ENCODE peak calls at places on chromosomes 2 and 18, in nine cellular contexts. R, E, Q, X, P, M, K, O and J are unnamed samples.

GRCh38 chr18:53411511-53411910 is 813.0 kb downstream of the MBD2 start:
- DNase-seq in K (no peak), P (no peak), Q (no peak), M (no peak), O (no peak), R (no peak), X (no peak), E (no peak), J (no peak)

GRCh38 chr2:142742301-142743214 is 134.9 kb upstream of the KYNU start:
- DNase-seq in R (no peak), K (peak; percentile 16), Q (no peak), X (peak; percentile 56), E (peak; percentile 88), O (peak; percentile 77), P (no peak), M (peak; percentile 83), J (no peak)

GRCh38 chr18:9712606-9713005 is 4.5 kb downstream of the RAB31 start:
- DNase-seq in X (no peak), O (no peak), Q (no peak), M (no peak), E (no peak), R (no peak), K (peak; percentile 68), P (no peak), J (no peak)

GRCh38 chr2:160293401-160293911 is 93.4 kb upstream of the ITGB6 start:
- DNase-seq in P (no peak), O (no peak), R (no peak), E (peak; percentile 92), X (peak; percentile 38), K (peak; percentile 94), M (peak; percentile 94), Q (no peak), J (no peak)

GRCh38 chr2:207401338-207401737 is 128.4 kb upstream of the CREB1 start:
- DNase-seq in K (no peak), X (no peak), O (no peak), R (no peak), P (no peak), E (no peak), M (no peak), Q (no peak), J (no peak)

GRCh38 chr2:88096708-88097107 is 29.1 kb downstream of the SMYD1 start:
- DNase-seq in R (no peak), X (no peak), K (no peak), M (no peak), P (no peak), Q (no peak), O (no peak), E (no peak), J (no peak)

GRCh38 chr2:241741016-241741415 is 6.6 kb downstream of the D2HGDH start:
- DNase-seq in Q (no peak), R (peak; percentile 78), O (no peak), X (no peak), P (no peak), M (no peak), E (no peak), K (no peak), J (no peak)

GRCh38 chr2:15112216-15112615 is 448.9 kb downstream of the NBAS start:
- DNase-seq in E (peak; percentile 47), R (no peak), O (peak; percentile 29), M (peak; percentile 65), K (peak; percentile 53), P (no peak), X (peak; percentile 45), Q (peak; percentile 12), J (no peak)

GRCh38 chr2:239398536-239398935 is 2.3 kb downstream of the HDAC4 start:
- DNase-seq in E (no peak), O (no peak), Q (no peak), X (no peak), P (no peak), K (no peak), M (no peak), R (peak; percentile 76), J (no peak)

GRCh38 chr2:46297546-46298271 is 502 bp downstream of the EPAS1 start:
- DNase-seq in X (peak; percentile 74), K (peak; percentile 40), Q (no peak), M (no peak), P (peak; percentile 64), O (no peak), R (peak; percentile 94), E (no peak), J (peak; percentile 78)

DNA sequence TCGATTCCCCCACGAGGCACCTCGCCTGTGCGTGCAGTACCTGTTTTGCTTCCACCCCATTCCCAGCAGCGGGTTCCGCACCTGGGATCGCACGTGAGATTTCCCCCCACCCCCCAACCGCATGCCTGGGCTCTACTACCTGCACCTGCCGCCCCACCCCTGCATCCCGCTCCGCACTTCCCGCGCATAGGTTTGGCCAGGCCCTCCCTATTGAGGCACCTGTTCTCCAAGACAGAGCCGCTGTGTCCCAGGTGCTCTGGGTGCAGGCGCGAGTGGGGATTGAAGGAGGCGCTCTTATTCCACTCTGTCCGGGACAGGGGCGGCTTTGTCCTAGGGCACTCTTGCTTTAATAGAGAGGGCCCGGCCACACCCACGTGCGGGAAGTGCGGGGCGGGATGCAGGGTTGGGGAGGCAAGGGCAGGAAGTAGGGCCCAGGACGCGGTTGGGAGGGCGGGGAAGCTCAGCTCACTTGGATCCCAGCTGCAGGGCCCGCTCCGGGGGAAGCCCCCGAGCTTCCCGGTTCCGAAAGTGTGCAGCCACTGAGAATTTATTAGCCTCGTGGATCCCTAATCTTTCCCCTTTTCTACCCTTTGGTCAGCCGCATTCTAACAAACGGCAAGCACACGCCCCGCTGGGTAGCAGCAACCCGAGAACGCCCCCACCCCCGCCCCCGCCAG is 698 bp upstream of the MOCOS start:
- DNase-seq in O (no peak), E (no peak), R (peak; percentile 80), P (peak; percentile 29), X (peak; percentile 22), K (no peak), M (no peak), Q (no peak), J (peak; percentile 36)
- H3K4me3 ChIP-seq in O (peak overlapping the region; percentile 83), E (peak overlapping the region; percentile 94), R (peak overlapping the region; percentile 54), P (peak overlapping the region; percentile 56), X (peak overlapping the region; percentile 65), K (peak overlapping the region; percentile 72), M (peak overlapping the region; percentile 76), Q (peak overlapping the region; percentile 59), J (peak overlapping the region; percentile 74)

GRCh38 chr18:22711381-22711717 is 221.8 kb upstream of the RBBP8 start:
- DNase-seq in Q (no peak), E (peak; percentile 84), O (peak; percentile 84), R (no peak), K (no peak), X (peak; percentile 74), M (no peak), P (no peak), J (no peak)
- H3K4me3 ChIP-seq in Q (no peak overlapping the region), E (peak overlapping the region; percentile 48), O (peak overlapping the region; percentile 50), R (no peak overlapping the region), K (peak overlapping the region; percentile 56), X (peak overlapping the region; percentile 33), M (no peak overlapping the region), P (peak overlapping the region; percentile 49), J (peak overlapping the region; percentile 57)

GRCh38 chr2:236166781-236167296 is 1.3 kb downstream of the GBX2 start:
- DNase-seq in Q (peak; percentile 27), R (no peak), M (no peak), K (no peak), X (no peak), E (no peak), P (no peak), O (no peak), J (no peak)
- H3K4me3 ChIP-seq in Q (peak overlapping the region; percentile 73), R (peak overlapping the region; percentile 8), M (peak overlapping the region; percentile 49), K (peak overlapping the region; percentile 19), X (peak overlapping the region; percentile 73), E (peak overlapping the region; percentile 65), P (peak overlapping the region; percentile 29), O (peak overlapping the region; percentile 45), J (peak overlapping the region; percentile 37)

DNA sequence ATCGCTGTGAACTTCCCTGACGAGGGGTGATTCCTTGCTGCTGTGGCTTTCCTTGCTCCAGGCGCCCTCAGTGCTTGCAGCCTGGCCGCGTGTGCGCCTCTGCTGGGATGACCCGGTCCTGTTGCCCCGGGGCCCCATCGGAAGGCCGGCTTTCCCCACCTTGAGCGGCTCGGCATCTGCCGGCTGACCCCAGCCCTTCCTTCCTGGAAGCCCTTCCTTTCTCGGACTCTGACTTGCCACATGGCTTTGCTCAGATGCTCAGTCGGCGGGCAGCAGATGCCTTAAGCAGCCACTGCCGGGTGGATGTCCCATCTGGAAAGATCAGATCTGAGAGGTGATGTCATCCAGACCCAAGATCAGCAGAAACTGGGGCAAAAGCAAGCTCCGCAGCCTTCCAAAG is 100.5 kb upstream of the ODC1 start:
- DNase-seq in M (peak; percentile 61), X (no peak), R (no peak), P (no peak), K (peak; percentile 25), E (no peak), O (no peak), Q (peak; percentile 52), J (peak; percentile 8)
- H3K4me3 ChIP-seq in M (peak overlapping the region; percentile 14), X (no peak overlapping the region), R (no peak overlapping the region), P (no peak overlapping the region), K (no peak overlapping the region), E (no peak overlapping the region), O (no peak overlapping the region), Q (no peak overlapping the region), J (no peak overlapping the region)

GRCh38 chr2:100394111-100394641 is 23.3 kb downstream of the CHST10 start:
- DNase-seq in O (no peak), P (no peak), M (no peak), Q (no peak), K (no peak), E (no peak), R (peak; percentile 81), X (no peak), J (no peak)
- H3K4me3 ChIP-seq in O (no peak overlapping the region), P (no peak overlapping the region), M (no peak overlapping the region), Q (no peak overlapping the region), K (no peak overlapping the region), E (no peak overlapping the region), R (no peak overlapping the region), X (no peak overlapping the region), J (no peak overlapping the region)